ENCODE peak calls at places on chromosomes 13 and 19, in ten cellular contexts. H, V, O, I, M, D, C, A, T and Z are unnamed samples. For H3K4me1, the result is how much of the 10 kb centered on the place peaks cover.

GRCh38 chr19:16266586-16266942 is 58.1 kb upstream of the KLF2 start:
- DNase-seq in C (no peak), M (no peak), H (no peak), V (no peak), O (no peak), D (no peak), T (no peak), I (no peak), A (no peak), Z (no peak)

GRCh38 chr19:4477034-4477801 is 5.1 kb downstream of the HDGFL2 start:
- DNase-seq in I (no peak), D (no peak), T (no peak), C (no peak), O (no peak), V (no peak), M (no peak), H (no peak), A (no peak), Z (no peak)

GRCh38 chr13:97491452-97491851 is 57.5 kb downstream of the RAP2A start:
- DNase-seq in D (no peak), O (no peak), C (no peak), M (no peak), V (no peak), T (no peak), A (no peak), I (no peak), H (no peak), Z (no peak)

GRCh38 chr19:18232540-18233223 is 6.4 kb upstream of the PDE4C start:
- DNase-seq in C (no peak), T (no peak), M (peak), A (no peak), H (peak), O (no peak), V (no peak), I (no peak), D (peak), Z (no peak)

GRCh38 chr19:23943411-23943810 is 28.7 kb downstream of the ZNF726 start:
- DNase-seq in D (no peak), T (no peak), I (no peak), M (no peak), H (no peak), C (no peak), V (no peak), O (no peak), A (no peak), Z (no peak)

GRCh38 chr19:1232652-1233360 is 5.0 kb downstream of the CBARP start:
- DNase-seq in A (peak), I (no peak), M (no peak), O (no peak), H (peak), T (peak), V (no peak), C (no peak), D (no peak), Z (no peak)

GRCh38 chr13:110287031-110287828 is 19.7 kb downstream of the COL4A1 start:
- DNase-seq in O (no peak), A (peak), V (peak), D (no peak), C (no peak), M (no peak), T (no peak), H (no peak), I (no peak), Z (no peak)

GRCh38 chr19:31430381-31430780 is 81.1 kb upstream of the TSHZ3 start:
- DNase-seq in I (no peak), O (no peak), D (no peak), M (no peak), V (no peak), A (no peak), C (no peak), T (no peak), H (no peak), Z (no peak)

GRCh38 chr13:24605923-24606372 is 74.3 kb upstream of the ATP12A start:
- DNase-seq in V (peak), A (no peak), I (no peak), C (no peak), D (peak), H (peak), O (no peak), T (no peak), M (peak), Z (no peak)

GRCh38 chr19:15154002-15154612 is 46.7 kb downstream of the NOTCH3 start:
- DNase-seq in H (no peak), T (no peak), C (no peak), A (peak), I (no peak), D (peak), M (peak), V (peak), O (no peak), Z (no peak)

GRCh38 chr13:52001120-52001731 is 10.0 kb downstream of the ATP7B start:
- DNase-seq in O (no peak), H (no peak), M (peak), A (no peak), I (no peak), T (no peak), C (no peak), D (peak), V (no peak), Z (no peak)

GRCh38 chr19:48481846-48482639 is 12.9 kb downstream of the CYTH2 start:
- DNase-seq in V (no peak), M (peak), D (no peak), O (no peak), I (no peak), A (no peak), C (no peak), T (no peak), H (no peak), Z (no peak)

GRCh38 chr13:33126909-33127607 is 110.8 kb downstream of the KL start:
- DNase-seq in A (no peak), I (no peak), C (no peak), T (peak), M (no peak), H (peak), V (no peak), O (no peak), D (no peak), Z (no peak)

GRCh38 chr19:35340431-35340830 is 7.3 kb upstream of the FFAR1 start:
- DNase-seq in V (no peak), T (no peak), C (no peak), H (no peak), O (no peak), A (no peak), I (no peak), D (no peak), M (no peak), Z (peak)

GRCh38 chr13:95512957-95513356 is 39.6 kb upstream of the CLDN10 start:
- DNase-seq in T (no peak), H (no peak), A (no peak), M (no peak), V (no peak), D (no peak), I (no peak), C (no peak), O (no peak), Z (no peak)

GRCh38 chr13:95510950-95511349 is 41.6 kb upstream of the CLDN10 start:
- DNase-seq in M (no peak), T (no peak), D (no peak), H (no peak), A (no peak), I (no peak), O (no peak), V (peak), C (no peak), Z (no peak)

GRCh38 chr13:95505976-95506375 is 46.5 kb upstream of the CLDN10 start:
- DNase-seq in C (no peak), D (no peak), H (no peak), M (no peak), A (no peak), I (no peak), T (no peak), V (no peak), O (no peak), Z (no peak)

GRCh38 chr13:95512424-95512823 is 40.1 kb upstream of the CLDN10 start:
- DNase-seq in H (no peak), C (no peak), M (no peak), D (no peak), T (no peak), V (no peak), O (no peak), I (no peak), A (no peak), Z (no peak)

GRCh38 chr13:95509521-95510315 is 42.8 kb upstream of the CLDN10 start:
- DNase-seq in H (no peak), V (peak), C (no peak), A (no peak), D (no peak), I (no peak), O (no peak), T (no peak), M (no peak), Z (no peak)
- H3K4me1 ChIP-seq in H (under half), V (under half), C (under half), A (under half), D (under half), I (under half), O (under half), T (under half), M (under half), Z (under half)

DNA sequence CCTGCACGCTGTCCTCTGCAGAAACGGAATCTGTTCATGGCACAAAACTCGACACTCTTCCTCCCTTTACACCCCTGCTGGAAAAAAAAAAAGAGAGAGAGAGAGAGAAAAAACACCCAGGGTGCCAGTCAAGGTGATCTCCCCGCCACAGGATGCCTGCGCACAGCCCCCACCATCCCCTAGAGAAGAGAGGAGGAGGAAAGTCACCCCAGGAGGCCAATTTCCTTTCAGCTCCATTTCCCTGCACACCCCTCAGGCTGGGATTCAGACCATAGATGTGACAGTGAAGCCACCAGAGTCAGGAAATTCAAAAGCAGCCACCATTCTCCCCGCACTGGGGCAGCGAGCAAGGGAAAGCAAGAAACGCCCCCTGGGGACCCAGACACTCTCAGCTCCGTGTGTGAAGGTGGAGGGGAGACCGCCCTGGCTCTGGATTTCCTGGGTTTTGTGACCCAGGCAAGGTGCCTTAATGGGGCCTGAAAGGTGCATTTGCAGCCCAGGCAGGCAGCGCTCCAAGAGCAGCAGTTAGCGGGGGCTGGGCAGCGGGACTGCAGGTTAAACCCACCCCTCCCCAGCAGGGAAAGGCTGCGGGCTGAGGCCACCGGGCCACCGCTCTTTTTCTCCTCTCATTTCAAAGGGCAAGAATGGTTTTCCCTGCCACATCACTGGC is 84.0 kb upstream of the TM9SF2 start:
- DNase-seq in O (no peak), D (no peak), M (peak), A (peak), T (no peak), V (no peak), I (peak), C (no peak), H (no peak), Z (no peak)
- TF ChIP-seq CTCF in O (no peak), D (no peak), M (peak), A (no peak), T (no peak), V (no peak), I (no peak), C (no peak), H (no peak), Z (no peak)

GRCh38 chr19:44532819-44533218 is 3.3 kb upstream of the CEACAM20 start:
- DNase-seq in H (no peak), O (no peak), I (no peak), V (no peak), C (no peak), T (no peak), A (no peak), M (no peak), D (no peak), Z (no peak)
- H3K4me3 ChIP-seq in H (no peak), O (no peak), I (no peak), V (no peak), C (no peak), T (no peak), A (no peak), M (no peak), D (no peak), Z (no peak)

DNA sequence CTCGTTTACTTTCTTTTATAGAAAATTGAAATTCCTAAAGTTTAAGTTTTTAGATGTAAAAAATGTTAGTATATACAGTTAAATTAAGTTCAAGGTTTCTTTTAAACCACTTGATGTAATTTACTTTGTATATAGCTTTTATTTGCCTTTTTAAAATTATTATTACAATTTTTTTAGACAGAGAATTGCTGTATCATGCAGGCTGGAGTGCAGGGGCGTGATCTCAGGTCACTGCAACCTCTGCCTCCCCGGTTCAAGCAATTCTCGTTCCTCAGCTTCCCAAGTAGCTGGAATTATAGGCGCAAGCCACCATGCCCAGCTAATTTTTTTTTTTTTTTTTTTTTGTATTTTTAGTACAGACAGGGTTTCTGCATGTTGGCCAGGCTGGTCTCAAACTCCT is 75.0 kb downstream of the KCNRG start:
- DNase-seq in V (no peak), H (no peak), M (no peak), A (no peak), C (no peak), D (no peak), I (no peak), O (no peak), T (no peak), Z (no peak)
- H3K4me1 ChIP-seq in V (under half), H (under half), M (under half), A (under half), C (under half), D (under half), I (under half), O (under half), T (under half), Z (under half)

GRCh38 chr19:33214621-33215020 is 11.0 kb downstream of the SLC7A10 start:
- DNase-seq in H (no peak), I (no peak), D (peak), A (no peak), V (no peak), T (no peak), M (peak), O (no peak), C (no peak), Z (no peak)
- TF ChIP-seq CTCF in H (no peak), I (no peak), D (peak), A (peak), V (no peak), T (no peak), M (peak), O (no peak), C (no peak), Z (no peak)

GRCh38 chr19:49849433-49850220 is 1.3 kb upstream of the PTOV1 start:
- DNase-seq in O (no peak), H (no peak), C (no peak), T (no peak), V (no peak), D (no peak), M (no peak), I (no peak), A (no peak), Z (no peak)
- H3K4me3 ChIP-seq in O (peak), H (no peak), C (peak), T (no peak), V (peak), D (peak), M (peak), I (peak), A (no peak), Z (peak)

DNA sequence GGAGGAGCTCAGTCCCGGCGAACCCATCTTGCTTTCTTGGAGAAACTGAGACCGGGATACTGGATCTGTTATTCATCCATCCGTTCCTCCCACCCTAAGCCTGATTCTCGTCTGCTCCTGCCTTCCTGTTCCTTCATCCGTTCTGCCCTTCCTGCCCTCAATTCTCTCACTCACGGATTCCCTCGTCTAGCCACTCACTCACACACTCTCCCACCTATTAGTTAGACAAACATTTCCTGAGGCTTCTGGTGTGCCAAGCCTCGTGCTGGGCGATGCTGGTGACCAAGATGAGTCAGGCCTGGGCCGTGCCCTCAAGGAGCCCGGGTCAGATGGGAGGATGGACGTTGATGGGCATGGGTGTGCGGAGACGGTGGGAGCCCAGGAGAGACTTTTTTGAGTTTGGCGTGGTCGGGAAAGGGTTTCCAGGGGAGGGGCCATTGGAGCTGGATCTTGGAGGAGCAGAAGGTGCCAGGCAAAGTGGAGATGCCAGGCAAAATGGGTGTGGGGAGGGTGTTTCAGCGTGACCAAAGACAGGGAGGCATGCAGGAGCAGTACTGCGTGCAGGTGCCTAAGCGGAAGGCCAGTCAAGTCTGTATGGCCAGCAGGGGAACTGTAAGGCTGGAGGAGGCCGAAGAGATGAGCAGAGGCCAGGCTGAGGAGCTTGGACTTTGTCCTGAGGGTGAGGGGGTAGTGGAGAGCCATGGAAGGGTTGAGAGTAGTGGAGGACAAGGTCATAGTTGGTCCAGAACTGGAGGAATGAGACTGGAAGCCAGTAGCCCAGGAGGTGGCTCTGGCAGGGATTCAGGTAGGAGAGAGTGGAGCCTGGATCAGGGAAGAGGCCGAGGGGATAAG is 7.4 kb upstream of the CNFN start:
- DNase-seq in O (peak), C (no peak), M (no peak), D (peak), A (no peak), I (no peak), H (no peak), V (no peak), T (no peak), Z (no peak)
- H3K4me1 ChIP-seq in O (under half), C (under half), M (under half), D (under half), A (under half), I (under half), H (under half), V (under half), T (under half), Z (under half)